ENCODE peak calls at places on chromosomes 1 and 21, in nine cellular contexts. One of them, this sample, is unnamed.

GRCh38 chr1:33371334-33371733 is 50.4 kb upstream of the A3GALT2 start:
- DNase-seq in mammary epithelial cell: no peak
- DNase-seq in osteocyte: no peak
- DNase-seq in NCI-H2081: no peak
- DNase-seq in anterior cingulate cortex: no peak
- DNase-seq in stimulated activated CD4-positive, alpha-beta T cell treated with anti-CD3 and anti-CD28 coated beads, Interleukin-15, amount 100 ng/mL, for 48 hours: no peak
- DNase-seq in Ammon's horn: no peak
- DNase-seq in H7: no peak
- DNase-seq in brain microvascular endothelial cell: no peak
- DNase-seq in this sample: no peak

GRCh38 chr21:36207577-36208320 is 51.1 kb downstream of the DOP1B start:
- DNase-seq in mammary epithelial cell: peak; percentile 79
- DNase-seq in osteocyte: no peak
- DNase-seq in NCI-H2081: no peak
- DNase-seq in anterior cingulate cortex: no peak
- DNase-seq in stimulated activated CD4-positive, alpha-beta T cell treated with anti-CD3 and anti-CD28 coated beads, Interleukin-15, amount 100 ng/mL, for 48 hours: no peak
- DNase-seq in Ammon's horn: no peak
- DNase-seq in H7: no peak
- DNase-seq in brain microvascular endothelial cell: peak; percentile 51
- DNase-seq in this sample: peak; percentile 93

GRCh38 chr1:245589221-245589620 is 434.4 kb downstream of the KIF26B start:
- DNase-seq in mammary epithelial cell: no peak
- DNase-seq in osteocyte: no peak
- DNase-seq in NCI-H2081: no peak
- DNase-seq in anterior cingulate cortex: no peak
- DNase-seq in stimulated activated CD4-positive, alpha-beta T cell treated with anti-CD3 and anti-CD28 coated beads, Interleukin-15, amount 100 ng/mL, for 48 hours: no peak
- DNase-seq in Ammon's horn: no peak
- DNase-seq in H7: no peak
- DNase-seq in brain microvascular endothelial cell: no peak
- DNase-seq in this sample: no peak

GRCh38 chr1:99917214-99917613 is 52.6 kb upstream of the SLC35A3 start:
- DNase-seq in mammary epithelial cell: no peak
- DNase-seq in osteocyte: no peak
- DNase-seq in NCI-H2081: no peak
- DNase-seq in anterior cingulate cortex: no peak
- DNase-seq in stimulated activated CD4-positive, alpha-beta T cell treated with anti-CD3 and anti-CD28 coated beads, Interleukin-15, amount 100 ng/mL, for 48 hours: no peak
- DNase-seq in Ammon's horn: no peak
- DNase-seq in H7: no peak
- DNase-seq in brain microvascular endothelial cell: no peak
- DNase-seq in this sample: no peak

GRCh38 chr1:89632213-89633102 is 462 bp upstream of the LRRC8C start:
- DNase-seq in mammary epithelial cell: peak; percentile 65
- DNase-seq in osteocyte: peak; percentile 93
- DNase-seq in NCI-H2081: peak; percentile 70
- DNase-seq in anterior cingulate cortex: peak; percentile 70
- DNase-seq in stimulated activated CD4-positive, alpha-beta T cell treated with anti-CD3 and anti-CD28 coated beads, Interleukin-15, amount 100 ng/mL, for 48 hours: peak; percentile 81
- DNase-seq in Ammon's horn: peak; percentile 87
- DNase-seq in H7: peak; percentile 90
- DNase-seq in brain microvascular endothelial cell: peak; percentile 32
- DNase-seq in this sample: peak; percentile 49

GRCh38 chr1:181486098-181486420 is 2.7 kb downstream of the CACNA1E start:
- DNase-seq in mammary epithelial cell: no peak
- DNase-seq in osteocyte: no peak
- DNase-seq in NCI-H2081: no peak
- DNase-seq in anterior cingulate cortex: no peak
- DNase-seq in stimulated activated CD4-positive, alpha-beta T cell treated with anti-CD3 and anti-CD28 coated beads, Interleukin-15, amount 100 ng/mL, for 48 hours: no peak
- DNase-seq in Ammon's horn: no peak
- DNase-seq in H7: no peak
- DNase-seq in brain microvascular endothelial cell: no peak
- DNase-seq in this sample: no peak

GRCh38 chr1:234371414-234371813 is 1.8 kb upstream of the COA6 start:
- DNase-seq in mammary epithelial cell: no peak
- DNase-seq in osteocyte: no peak
- DNase-seq in NCI-H2081: no peak
- DNase-seq in anterior cingulate cortex: no peak
- DNase-seq in stimulated activated CD4-positive, alpha-beta T cell treated with anti-CD3 and anti-CD28 coated beads, Interleukin-15, amount 100 ng/mL, for 48 hours: no peak
- DNase-seq in Ammon's horn: no peak
- DNase-seq in H7: no peak
- DNase-seq in brain microvascular endothelial cell: no peak
- DNase-seq in this sample: no peak

GRCh38 chr1:100750002-100750885 is 30.7 kb downstream of the VCAM1 start:
- DNase-seq in mammary epithelial cell: no peak
- DNase-seq in osteocyte: no peak
- DNase-seq in NCI-H2081: no peak
- DNase-seq in anterior cingulate cortex: no peak
- DNase-seq in stimulated activated CD4-positive, alpha-beta T cell treated with anti-CD3 and anti-CD28 coated beads, Interleukin-15, amount 100 ng/mL, for 48 hours: no peak
- DNase-seq in Ammon's horn: no peak
- DNase-seq in H7: peak; percentile 30
- DNase-seq in brain microvascular endothelial cell: no peak
- DNase-seq in this sample: no peak

This sample was measured in RCC 7860.